ENCODE peak calls at places on chromosomes 11 and 22, in eight cellular contexts. P is A549; S is ovary; U is psoas muscle; O is neural progenitor cell; B is CD8-positive, alpha-beta T cell; C is upper lobe of right lung; T is left lung. R is an unnamed sample.

GRCh38 chr11:9605742-9606141 is 32.3 kb downstream of the WEE1 start:
- DNase-seq in P (no peak), S (no peak), U (no peak), O (no peak), B (no peak), C (no peak), T (no peak), R (no peak)

GRCh38 chr11:106176817-106177216 is 99.4 kb downstream of the AASDHPPT start:
- DNase-seq in P (no peak), S (no peak), U (no peak), O (no peak), B (no peak), C (no peak), T (peak; percentile 37), R (no peak)

GRCh38 chr11:21511835-21512440 is 680.9 kb upstream of the ANO5 start:
- DNase-seq in P (peak; percentile 21), S (no peak), U (peak; percentile 23), O (peak; percentile 87), B (peak; percentile 12), C (peak; percentile 72), T (peak; percentile 53), R (no peak)

GRCh38 chr22:47371263-47372090 is 609.0 kb downstream of the TBC1D22A start:
- DNase-seq in P (no peak), S (no peak), U (no peak), O (no peak), B (no peak), C (no peak), T (peak; percentile 41), R (peak; percentile 23)

GRCh38 chr11:7252683-7253213 is 1.0 kb downstream of the SYT9 start:
- DNase-seq in P (no peak), S (no peak), U (no peak), O (peak; percentile 41), B (no peak), C (peak; percentile 56), T (peak; percentile 77), R (no peak)

GRCh38 chr11:33857924-33858323 is 34.0 kb downstream of the LMO2 start:
- DNase-seq in P (peak; percentile 45), S (peak; percentile 29), U (peak; percentile 75), O (peak; percentile 89), B (peak; percentile 75), C (peak; percentile 84), T (peak; percentile 91), R (peak; percentile 58)

GRCh38 chr22:45785458-45785857 is 113.8 kb downstream of the ATXN10 start:
- DNase-seq in P (peak; percentile 31), S (no peak), U (no peak), O (no peak), B (no peak), C (no peak), T (no peak), R (no peak)

GRCh38 chr22:32744560-32744959 is 56.9 kb upstream of the TIMP3 start:
- DNase-seq in P (no peak), S (no peak), U (no peak), O (no peak), B (no peak), C (no peak), T (no peak), R (no peak)

GRCh38 chr11:16793009-16793408 is 54.6 kb downstream of the C11orf58 start:
- DNase-seq in P (no peak), S (no peak), U (no peak), O (no peak), B (no peak), C (no peak), T (no peak), R (no peak)

GRCh38 chr11:2998073-2998850 is 6.1 kb upstream of the NAP1L4 start:
- DNase-seq in P (no peak), S (no peak), U (no peak), O (no peak), B (no peak), C (no peak), T (no peak), R (no peak)

GRCh38 chr11:118621071-118621815 is 13.8 kb downstream of the PHLDB1 start:
- DNase-seq in P (no peak), S (peak; percentile 92), U (peak; percentile 89), O (peak; percentile 89), B (peak; percentile 18), C (peak; percentile 91), T (peak; percentile 93), R (no peak)

GRCh38 chr11:35235944-35236666 is 97.1 kb downstream of the CD44 start:
- DNase-seq in P (peak; percentile 8), S (no peak), U (no peak), O (no peak), B (peak; percentile 76), C (no peak), T (no peak), R (peak; percentile 64)

GRCh38 chr11:73200256-73200655 is 17.8 kb upstream of the P2RY2 start:
- DNase-seq in P (no peak), S (no peak), U (no peak), O (peak; percentile 42), B (no peak), C (peak; percentile 35), T (no peak), R (no peak)
- H3K27ac ChIP-seq in P (no peak overlapping the region), S (no peak overlapping the region), U (no peak overlapping the region), O (no peak overlapping the region), B (no peak overlapping the region), C (peak overlapping the region; percentile 74), T (peak overlapping the region; percentile 64), R (no peak overlapping the region)

GRCh38 chr22:26502688-26503561 is 9.3 kb downstream of the TFIP11 start:
- DNase-seq in P (no peak), S (no peak), U (peak; percentile 29), O (peak; percentile 80), B (peak; percentile 64), C (no peak), T (no peak), R (peak; percentile 30)

GRCh38 chr22:26503758-26504157 is 8.5 kb downstream of the TFIP11 start:
- DNase-seq in P (no peak), S (no peak), U (no peak), O (no peak), B (no peak), C (no peak), T (no peak), R (no peak)

GRCh38 chr22:26513852-26514251 is 1.6 kb upstream of the TFIP11 start:
- DNase-seq in P (no peak), S (no peak), U (no peak), O (no peak), B (no peak), C (no peak), T (no peak), R (no peak)

GRCh38 chr22:26512149-26512793 is at the start of gene TFIP11:
- DNase-seq in P (peak; percentile 89), S (peak; percentile 88), U (peak; percentile 95), O (peak; percentile 97), B (peak; percentile 94), C (peak; percentile 97), T (peak; percentile 98), R (peak; percentile 89)

GRCh38 chr22:26508148-26508547 is 4.1 kb downstream of the TFIP11 start:
- DNase-seq in P (no peak), S (no peak), U (no peak), O (no peak), B (no peak), C (no peak), T (no peak), R (no peak)
- TF ChIP-seq CTCF in P (no peak), S (no peak), U (no peak), O (no peak), B (no peak), C (no peak), T (no peak), R (no peak)

DNA sequence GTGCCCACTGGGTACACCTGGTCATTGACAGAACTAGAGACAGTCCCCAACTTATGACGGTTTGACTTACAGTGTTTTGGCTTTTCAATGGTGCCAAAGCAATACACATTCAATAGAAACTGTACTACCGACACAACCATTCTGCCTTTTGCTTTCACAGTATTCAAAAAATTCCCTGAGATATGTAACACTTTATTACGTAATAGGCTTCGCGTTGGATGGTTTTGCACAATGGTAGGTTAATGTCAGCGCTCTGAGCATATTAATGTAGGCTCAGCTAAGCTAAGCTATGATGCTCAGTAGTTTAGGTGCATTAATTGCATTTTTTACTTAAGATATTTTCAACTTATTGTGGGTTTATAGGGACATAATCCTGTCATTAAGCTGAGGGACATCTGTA is 105.1 kb upstream of the B3GAT1 start:
- DNase-seq in P (no peak), S (no peak), U (no peak), O (no peak), B (no peak), C (no peak), T (no peak), R (no peak)
- H3K9me3 ChIP-seq in P (no peaks in the 10 kb centered on the region), S (no peaks in the 10 kb centered on the region), U (no peaks in the 10 kb centered on the region), O (no peaks in the 10 kb centered on the region), B (no peaks in the 10 kb centered on the region), C (no peaks in the 10 kb centered on the region), T (no peaks in the 10 kb centered on the region), R (no peaks in the 10 kb centered on the region)

DNA sequence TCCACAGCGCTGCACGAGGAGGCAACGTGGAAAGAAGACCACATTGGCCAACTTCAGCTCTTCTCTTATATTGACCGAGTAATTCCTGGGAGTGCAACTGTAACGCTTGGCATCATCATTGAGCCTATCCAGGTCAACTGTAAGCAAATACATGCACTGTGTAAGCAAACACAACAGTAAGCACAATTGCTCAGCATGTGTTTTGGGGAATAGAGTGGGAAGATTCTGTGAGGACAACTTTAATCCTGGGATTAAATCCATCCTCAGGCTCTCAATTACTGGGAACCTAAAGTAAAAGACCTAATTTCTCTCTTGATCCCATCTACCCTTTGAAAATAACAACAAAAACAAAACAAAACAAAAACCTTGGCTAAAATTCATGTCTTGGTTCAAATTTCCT is 109.5 kb upstream of the DDI1 start:
- DNase-seq in P (no peak), S (no peak), U (no peak), O (peak; percentile 74), B (no peak), C (no peak), T (no peak), R (no peak)
- H3K27ac ChIP-seq in P (no peak overlapping the region), S (no peak overlapping the region), U (no peak overlapping the region), O (no peak overlapping the region), B (no peak overlapping the region), C (no peak overlapping the region), T (no peak overlapping the region), R (no peak overlapping the region)

GRCh38 chr11:125925247-125925740 is 20.6 kb upstream of the VSIG10L2 start:
- DNase-seq in P (no peak), S (no peak), U (no peak), O (no peak), B (no peak), C (no peak), T (no peak), R (no peak)
- TF ChIP-seq CTCF in P (no peak), S (no peak), U (no peak), O (no peak), B (no peak), C (no peak), T (no peak), R (no peak)

GRCh38 chr11:70839851-70840250 is 412.5 kb downstream of the SHANK2 start:
- DNase-seq in P (no peak), S (no peak), U (no peak), O (no peak), B (no peak), C (no peak), T (no peak), R (no peak)
- H3K9me3 ChIP-seq in P (no peaks in the 10 kb centered on the region), S (peaks cover 3% of the 10 kb centered on the region), U (no peaks in the 10 kb centered on the region), O (no peaks in the 10 kb centered on the region), B (peaks cover 5% of the 10 kb centered on the region), C (peaks cover 7% of the 10 kb centered on the region), T (no peaks in the 10 kb centered on the region), R (no peaks in the 10 kb centered on the region)

GRCh38 chr11:68342459-68343158 is 30.2 kb downstream of the LRP5 start:
- DNase-seq in P (no peak), S (no peak), U (no peak), O (peak; percentile 51), B (no peak), C (peak; percentile 81), T (peak; percentile 84), R (no peak)
- H3K27ac ChIP-seq in P (peak overlapping the region; percentile 67), S (peak overlapping the region; percentile 31), U (no peak overlapping the region), O (peak overlapping the region; percentile 27), B (no peak overlapping the region), C (peak overlapping the region; percentile 75), T (peak overlapping the region; percentile 54), R (no peak overlapping the region)

GRCh38 chr11:123597859-123598258 is 56.6 kb downstream of the SCN3B start:
- DNase-seq in P (no peak), S (no peak), U (no peak), O (no peak), B (no peak), C (no peak), T (no peak), R (no peak)
- TF ChIP-seq CTCF in P (no peak), S (no peak), U (no peak), O (peak; percentile 17), B (no peak), C (no peak), T (no peak), R (no peak)

R was measured in CD4-positive, alpha-beta T cell.